ENCODE peak calls at places on chromosomes 11 and 22, in five cellular contexts. H is sigmoid colon, J is IMR-90, R is mesendoderm, Y is colonic mucosa. F is an unnamed sample.

GRCh38 chr22:38843716-38844660 is at the start of gene NPTXR:
- DNase-seq in H (no peak), J (peak), R (peak), Y (no peak), F (peak)

GRCh38 chr11:9405721-9406120 is 21.3 kb downstream of the IPO7 start:
- DNase-seq in H (no peak), J (peak), R (no peak), Y (no peak), F (no peak)

GRCh38 chr11:99020324-99021225 is at the start of gene CNTN5:
- DNase-seq in H (no peak), J (peak), R (peak), Y (peak), F (peak)

GRCh38 chr11:34501500-34501899 is 12.1 kb downstream of the ELF5 start:
- DNase-seq in H (no peak), J (peak), R (no peak), Y (no peak), F (no peak)

GRCh38 chr22:42294034-42294985 is 23.9 kb upstream of the TCF20 start:
- DNase-seq in H (no peak), J (peak), R (peak), Y (peak), F (peak)

GRCh38 chr22:30338802-30339201 is 12.1 kb upstream of the TBC1D10A start:
- DNase-seq in H (no peak), J (no peak), R (no peak), Y (no peak), F (no peak)

GRCh38 chr11:55658031-55658573 is 3.9 kb upstream of the OR4C6 start:
- DNase-seq in H (no peak), J (no peak), R (no peak), Y (no peak), F (no peak)

GRCh38 chr11:34825670-34826383 is 90.4 kb downstream of the APIP start:
- DNase-seq in H (no peak), J (no peak), R (no peak), Y (peak), F (no peak)

GRCh38 chr11:64855596-64856304 is 11.3 kb upstream of the CDC42BPG start:
- DNase-seq in H (no peak), J (no peak), R (no peak), Y (no peak), F (no peak)

GRCh38 chr11:64854534-64855502 is 10.4 kb upstream of the CDC42BPG start:
- DNase-seq in H (peak), J (peak), R (peak), Y (peak), F (peak)

GRCh38 chr11:64852804-64853520 is 8.5 kb upstream of the CDC42BPG start:
- DNase-seq in H (no peak), J (no peak), R (no peak), Y (no peak), F (no peak)

GRCh38 chr11:64853709-64854108 is 9.3 kb upstream of the CDC42BPG start:
- DNase-seq in H (no peak), J (no peak), R (no peak), Y (no peak), F (no peak)

DNA sequence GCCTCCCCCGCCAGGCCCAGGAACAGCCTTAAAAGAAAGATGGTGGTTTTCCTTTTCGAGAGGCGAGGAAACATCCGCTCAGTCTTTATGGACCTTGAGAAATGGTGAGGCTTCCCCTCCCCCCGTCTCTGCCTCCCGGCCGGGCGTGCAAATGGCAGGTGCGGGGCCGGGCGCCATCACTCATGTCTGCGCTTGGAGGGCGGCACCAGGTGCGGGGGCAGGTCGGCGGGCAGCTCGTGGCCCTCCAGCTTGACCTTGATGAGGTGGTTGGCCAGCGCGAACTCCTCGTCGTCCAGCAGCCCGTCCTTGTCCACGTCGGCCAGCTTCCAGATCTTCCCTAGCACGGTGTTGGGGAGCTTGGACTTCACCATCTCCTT is 9.7 kb upstream of the CDC42BPG start:
- DNase-seq in H (no peak), J (no peak), R (no peak), Y (no peak), F (no peak)
- H3K4me3 ChIP-seq in H (no peak), J (no peak), R (no peak), Y (no peak), F (peak)

DNA sequence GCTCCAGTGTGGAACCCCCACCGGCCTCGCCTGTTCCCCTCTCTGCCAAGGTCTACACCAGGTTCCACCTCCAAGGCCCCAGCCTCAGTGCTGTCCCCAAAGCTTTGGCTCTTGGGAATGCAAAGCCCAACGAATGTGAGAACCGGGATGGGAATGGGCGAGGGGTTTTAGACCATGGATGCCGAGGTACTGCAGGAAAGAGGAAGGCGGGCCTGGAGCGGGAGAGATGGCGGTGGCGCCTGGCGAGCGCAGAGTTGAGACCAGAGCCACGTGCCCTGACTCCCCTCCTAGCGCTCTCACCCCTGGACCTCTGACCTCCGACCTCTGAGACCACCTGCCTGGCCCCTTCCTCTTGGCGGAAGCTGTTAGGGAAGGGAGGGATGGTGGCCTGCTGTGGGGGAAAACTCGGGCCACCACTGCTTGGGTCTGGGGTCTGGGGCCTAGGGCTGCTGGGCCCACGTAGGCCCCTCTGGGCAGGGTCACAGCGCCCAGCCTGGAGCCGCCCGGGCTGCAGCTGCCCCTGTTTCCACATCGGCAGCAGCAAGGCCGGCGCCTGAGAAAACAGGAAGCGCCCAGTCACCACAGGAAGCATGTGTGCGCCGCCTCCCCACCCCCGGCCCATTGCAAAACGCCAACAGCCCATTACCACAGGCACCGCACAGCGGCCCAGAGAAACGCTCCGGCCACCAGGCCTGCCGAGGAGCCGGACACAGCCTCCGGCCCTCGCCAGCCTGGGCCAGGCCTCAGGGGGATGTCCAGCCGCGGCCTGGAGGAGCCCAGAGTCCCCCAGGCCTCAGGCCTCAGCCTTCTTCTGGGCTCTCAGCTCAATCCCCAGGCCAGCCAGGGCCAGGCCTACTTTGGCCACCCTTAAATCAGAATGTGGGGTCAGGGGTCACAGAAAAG is 13.8 kb upstream of the SLC39A13 start:
- DNase-seq in H (peak), J (peak), R (no peak), Y (no peak), F (peak)
- H3K4me3 ChIP-seq in H (no peak), J (no peak), R (no peak), Y (peak), F (peak)

GRCh38 chr22:49936018-49936972 is 17.9 kb downstream of the CRELD2 start:
- DNase-seq in H (peak), J (peak), R (peak), Y (peak), F (peak)

GRCh38 chr22:49936973-49937757 is 18.7 kb downstream of the CRELD2 start:
- DNase-seq in H (no peak), J (no peak), R (no peak), Y (no peak), F (peak)

GRCh38 chr22:49934144-49934890 is 15.9 kb downstream of the CRELD2 start:
- DNase-seq in H (peak), J (peak), R (no peak), Y (peak), F (peak)

GRCh38 chr22:49934891-49935557 is 16.6 kb downstream of the CRELD2 start:
- DNase-seq in H (peak), J (peak), R (no peak), Y (peak), F (peak)

GRCh38 chr22:49935561-49935960 is 17.1 kb downstream of the CRELD2 start:
- DNase-seq in H (no peak), J (no peak), R (no peak), Y (no peak), F (no peak)
- H3K4me3 ChIP-seq in H (peak), J (no peak), R (no peak), Y (peak), F (peak)

DNA sequence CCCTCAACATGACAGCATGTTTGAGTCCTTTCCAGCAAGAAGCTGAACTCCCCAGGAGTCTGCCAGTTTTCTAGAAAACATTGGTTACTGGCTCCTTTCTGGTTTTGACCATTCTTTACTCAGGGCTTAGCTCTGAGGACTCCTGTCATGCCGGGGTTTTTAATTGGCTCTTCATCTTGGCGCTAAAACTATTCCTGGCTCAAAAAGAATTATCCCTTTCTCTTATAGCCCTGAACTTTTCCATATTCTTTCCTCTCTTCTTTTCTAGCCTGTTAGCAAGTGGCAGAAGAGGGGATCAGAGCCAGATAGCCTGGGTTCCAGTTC is 59.7 kb downstream of the TRAF6 start:
- DNase-seq in H (no peak), J (no peak), R (no peak), Y (no peak), F (no peak)
- H3K4me3 ChIP-seq in H (peak), J (peak), R (no peak), Y (no peak), F (peak)

GRCh38 chr11:129148487-129148886 is 43.6 kb downstream of the ARHGAP32 start:
- DNase-seq in H (no peak), J (no peak), R (peak), Y (no peak), F (no peak)
- H3K4me3 ChIP-seq in H (no peak), J (no peak), R (no peak), Y (no peak), F (no peak)

DNA sequence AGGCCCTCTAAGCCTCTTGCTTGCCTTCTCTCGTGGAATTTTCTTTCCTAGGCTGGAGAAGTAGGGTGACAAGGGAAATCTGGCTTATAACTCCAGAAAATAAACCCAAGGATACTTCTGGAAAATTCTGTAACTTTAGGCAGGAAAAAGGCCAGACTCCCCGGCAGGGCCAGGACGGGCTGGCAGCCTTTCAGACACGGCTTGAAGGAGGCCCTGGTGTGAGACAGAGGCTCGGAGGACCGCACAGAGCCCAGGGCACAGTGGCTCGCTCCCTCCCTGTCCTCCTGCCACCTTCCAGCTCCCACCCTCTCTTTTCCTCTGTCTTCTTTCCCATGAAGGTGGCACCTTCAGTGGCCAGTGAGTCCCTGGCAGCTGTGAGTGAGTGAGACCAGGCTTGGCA is 19.1 kb downstream of the RPUSD4 start:
- DNase-seq in H (no peak), J (no peak), R (no peak), Y (no peak), F (no peak)
- H3K4me3 ChIP-seq in H (no peak), J (no peak), R (no peak), Y (no peak), F (no peak)

GRCh38 chr11:114129699-114130659 is 70.5 kb downstream of the ZBTB16 start:
- DNase-seq in H (peak), J (no peak), R (no peak), Y (no peak), F (no peak)

GRCh38 chr11:114133548-114134329 is 74.2 kb downstream of the ZBTB16 start:
- DNase-seq in H (no peak), J (no peak), R (peak), Y (no peak), F (no peak)

GRCh38 chr11:114132427-114132826 is 72.9 kb downstream of the ZBTB16 start:
- DNase-seq in H (no peak), J (no peak), R (peak), Y (no peak), F (no peak)

GRCh38 chr11:114132944-114133394 is 73.5 kb downstream of the ZBTB16 start:
- DNase-seq in H (peak), J (no peak), R (no peak), Y (peak), F (no peak)

DNA sequence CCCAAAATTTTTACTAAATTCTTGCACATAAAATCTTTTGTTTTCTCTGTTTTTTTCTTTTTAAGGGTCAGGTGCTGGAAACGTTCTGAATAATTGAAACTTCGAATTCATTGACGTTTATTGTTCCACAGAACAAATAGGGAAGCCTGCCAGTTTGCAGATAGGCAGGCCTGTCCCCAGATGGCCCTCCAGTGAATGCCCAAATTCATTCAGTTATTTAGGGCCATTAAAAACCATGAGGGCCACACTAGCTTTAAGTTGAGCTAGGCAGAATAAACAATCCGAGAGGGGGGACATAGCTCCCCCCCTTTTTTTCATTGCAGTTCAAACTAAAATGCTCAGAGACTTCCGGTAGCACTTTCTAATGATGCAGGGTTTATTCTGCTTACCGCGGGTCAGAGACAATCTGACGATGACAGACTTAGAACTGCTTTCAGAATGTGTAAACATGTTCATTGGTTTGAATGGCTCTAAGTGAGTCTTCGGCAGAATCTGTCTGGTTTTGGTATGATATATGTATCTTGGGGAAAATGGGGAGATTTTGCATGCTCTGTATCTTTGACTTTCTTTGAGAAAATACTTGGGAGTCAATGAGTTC is 72.0 kb downstream of the ZBTB16 start:
- DNase-seq in H (peak), J (no peak), R (no peak), Y (no peak), F (no peak)
- H3K4me3 ChIP-seq in H (no peak), J (no peak), R (no peak), Y (no peak), F (peak)

GRCh38 chr11:12841946-12842630 is 167.0 kb upstream of the RASSF10 start:
- DNase-seq in H (no peak), J (peak), R (peak), Y (no peak), F (no peak)
- H3K4me3 ChIP-seq in H (no peak), J (no peak), R (no peak), Y (no peak), F (no peak)

F was measured in left ventricle myocardium inferior.